ENCODE peak calls at places on chromosomes 5 and 9, in five cellular contexts. I is RWPE1, G is BJ, K is IMR-90, S is fibroblast of the aortic adventitia. E is an unnamed sample.

GRCh38 chr5:119191944-119192343 is 121.1 kb downstream of the DMXL1 start:
- DNase-seq in G (no peak), S (no peak), K (no peak), I (no peak), E (no peak)

GRCh38 chr5:67879619-67880357 is 335.8 kb upstream of the PIK3R1 start:
- DNase-seq in I (peak), S (peak), K (no peak), G (no peak), E (no peak)

GRCh38 chr9:135559606-135560005 is 1.9 kb upstream of the PAEP start:
- DNase-seq in I (no peak), K (no peak), S (no peak), G (no peak), E (no peak)

GRCh38 chr5:159961176-159961689 is 45.0 kb downstream of the ADRA1B start:
- DNase-seq in I (no peak), S (no peak), G (peak), K (no peak), E (no peak)

GRCh38 chr9:21989440-21990189 is 4.6 kb downstream of the CDKN2A start:
- DNase-seq in S (no peak), G (no peak), I (no peak), K (no peak), E (no peak)

GRCh38 chr5:145737578-145737977 is 97.6 kb downstream of the PRELID2 start:
- DNase-seq in I (no peak), G (no peak), K (no peak), S (no peak), E (no peak)

GRCh38 chr5:148482697-148483462 is 99.1 kb downstream of the FBXO38 start:
- DNase-seq in G (no peak), I (peak), K (peak), S (peak), E (peak)

GRCh38 chr5:122885891-122886290 is 40.5 kb downstream of the SNX24 start:
- DNase-seq in I (no peak), S (no peak), K (no peak), G (no peak), E (no peak)

GRCh38 chr5:115246361-115246991 is 16.2 kb downstream of the PGGT1B start:
- DNase-seq in G (no peak), K (peak), I (peak), S (peak), E (no peak)

GRCh38 chr5:7828269-7828668 is 22.7 kb downstream of the CFAP90 start:
- DNase-seq in K (no peak), S (no peak), I (no peak), G (no peak), E (no peak)

GRCh38 chr9:20898885-20899554 is 132.4 kb downstream of the HACD4 start:
- DNase-seq in I (peak), K (peak), G (no peak), S (peak), E (no peak)

DNA sequence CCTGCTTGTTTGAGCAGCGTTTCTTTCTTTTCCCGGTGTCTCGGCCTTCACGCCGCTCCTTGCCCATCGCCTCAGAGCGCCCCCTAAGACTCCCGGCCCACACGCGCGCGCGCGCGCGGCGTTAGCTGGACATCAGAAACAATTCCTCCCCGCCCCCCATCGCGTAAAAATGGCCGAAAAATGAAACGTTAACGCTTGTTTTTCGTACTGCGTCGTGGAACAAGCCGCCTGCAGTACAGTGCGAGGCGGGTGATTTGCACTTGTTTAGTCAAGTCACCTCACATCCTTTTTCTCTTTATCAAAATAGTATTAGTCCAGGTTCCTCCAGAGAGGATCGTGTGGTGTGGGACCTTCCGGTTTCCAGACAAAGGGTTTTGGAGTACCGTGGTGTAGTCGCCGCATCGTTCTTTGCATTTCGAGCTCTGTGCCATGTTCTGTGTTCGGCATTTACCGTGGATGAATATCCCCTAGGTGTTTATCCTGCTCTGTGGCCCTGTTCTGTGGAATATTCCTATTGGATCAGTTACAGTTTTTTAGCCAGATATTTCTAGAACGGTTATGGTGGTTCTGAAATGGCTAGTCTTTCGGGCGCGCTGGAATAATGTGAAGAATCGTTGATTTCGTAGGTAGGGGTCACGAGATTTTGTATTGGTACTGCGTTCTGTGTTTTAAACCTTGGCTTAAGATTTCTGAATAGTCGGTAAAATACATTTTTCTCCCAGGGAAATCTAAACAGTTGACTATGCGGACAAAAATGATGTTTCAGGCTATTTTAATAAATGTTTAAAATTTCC is 1.0 kb downstream of the MATR3 start:
- DNase-seq in S (peak), I (peak), K (peak), G (no peak), E (peak)
- TF ChIP-seq CTCF in S (peak), I (no peak), K (peak), G (peak), E (peak)

GRCh38 chr5:38290028-38290653 is 31.8 kb downstream of the EGFLAM start:
- DNase-seq in S (no peak), G (no peak), K (no peak), I (no peak), E (no peak)

GRCh38 chr5:38287124-38287523 is 28.8 kb downstream of the EGFLAM start:
- DNase-seq in K (no peak), G (no peak), S (no peak), I (no peak), E (no peak)

GRCh38 chr5:38291355-38291754 is 33.0 kb downstream of the EGFLAM start:
- DNase-seq in G (no peak), I (peak), S (no peak), K (no peak), E (no peak)

GRCh38 chr5:38289457-38289856 is 31.1 kb downstream of the EGFLAM start:
- DNase-seq in K (no peak), S (no peak), I (no peak), G (no peak), E (no peak)

DNA sequence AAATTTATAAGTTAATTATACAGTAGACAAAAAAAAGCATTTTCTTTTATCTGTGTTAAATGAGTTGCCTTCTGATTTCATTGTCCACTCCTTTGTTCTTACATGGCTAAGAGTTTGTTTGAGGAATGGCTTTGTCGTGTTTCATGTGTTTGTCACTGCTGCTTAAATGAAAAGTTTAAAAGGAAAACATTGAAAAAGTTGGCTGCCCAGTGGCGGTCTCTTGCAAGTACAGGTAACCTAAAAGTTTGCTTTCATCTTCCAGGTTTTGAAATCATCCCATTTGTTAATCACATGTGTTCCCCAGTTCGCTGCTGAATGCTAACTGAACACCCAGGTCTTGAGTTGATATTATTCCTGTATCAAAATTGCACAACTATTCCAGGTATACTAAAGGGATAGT is 33.9 kb downstream of the EGFLAM start:
- DNase-seq in K (no peak), G (no peak), S (no peak), I (no peak), E (no peak)
- TF ChIP-seq CTCF in K (no peak), G (no peak), S (no peak), I (no peak), E (no peak)

GRCh38 chr5:181153814-181154213 is 6.4 kb downstream of the OR2V2 start:
- DNase-seq in I (no peak), K (no peak), G (no peak), S (no peak), E (no peak)

GRCh38 chr5:181159286-181160143 is 12.1 kb downstream of the OR2V2 start:
- DNase-seq in S (peak), K (peak), I (peak), G (no peak), E (peak)

GRCh38 chr5:181160144-181160754 is 12.9 kb downstream of the OR2V2 start:
- DNase-seq in S (peak), G (no peak), K (peak), I (peak), E (no peak)

GRCh38 chr5:181158869-181159268 is 11.5 kb downstream of the OR2V2 start:
- DNase-seq in S (no peak), I (no peak), K (no peak), G (no peak), E (no peak)

GRCh38 chr5:181156758-181157157 is 9.4 kb downstream of the OR2V2 start:
- DNase-seq in G (no peak), K (no peak), I (no peak), S (no peak), E (no peak)
- TF ChIP-seq CTCF in G (no peak), K (no peak), I (no peak), S (no peak), E (no peak)

GRCh38 chr9:124218438-124219289 is 39.1 kb upstream of the NEK6 start:
- DNase-seq in S (peak), K (peak), G (no peak), I (peak), E (no peak)
- TF ChIP-seq CTCF in S (no peak), K (no peak), G (peak), I (no peak), E (no peak)

DNA sequence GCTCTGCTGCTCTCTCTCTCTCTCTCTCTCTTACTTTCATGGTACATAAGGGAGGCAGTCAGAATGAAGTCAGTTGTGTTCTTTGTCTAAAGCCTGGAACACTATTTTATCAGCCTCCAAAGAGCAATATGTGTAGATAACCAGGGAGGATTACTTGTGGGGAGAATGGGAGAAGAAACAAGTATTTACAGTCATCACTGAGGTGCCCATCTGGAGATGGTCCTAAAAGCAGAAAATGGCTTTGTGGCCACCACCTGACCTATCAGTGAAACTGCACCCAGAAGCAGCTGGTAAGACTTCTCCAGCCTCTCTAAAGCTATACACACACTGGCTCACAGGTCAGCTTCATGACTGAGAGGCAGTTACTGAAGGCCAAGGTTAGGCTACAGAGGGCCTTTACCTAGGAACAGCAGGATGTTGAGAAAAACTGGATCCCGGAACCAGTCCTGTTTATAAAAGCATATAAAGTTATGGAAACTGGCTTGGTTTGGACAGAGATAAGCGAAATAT is 75.1 kb downstream of the MRPS27 start:
- DNase-seq in I (peak), G (no peak), S (peak), K (peak), E (no peak)
- TF ChIP-seq CTCF in I (peak), G (peak), S (peak), K (peak), E (peak)

DNA sequence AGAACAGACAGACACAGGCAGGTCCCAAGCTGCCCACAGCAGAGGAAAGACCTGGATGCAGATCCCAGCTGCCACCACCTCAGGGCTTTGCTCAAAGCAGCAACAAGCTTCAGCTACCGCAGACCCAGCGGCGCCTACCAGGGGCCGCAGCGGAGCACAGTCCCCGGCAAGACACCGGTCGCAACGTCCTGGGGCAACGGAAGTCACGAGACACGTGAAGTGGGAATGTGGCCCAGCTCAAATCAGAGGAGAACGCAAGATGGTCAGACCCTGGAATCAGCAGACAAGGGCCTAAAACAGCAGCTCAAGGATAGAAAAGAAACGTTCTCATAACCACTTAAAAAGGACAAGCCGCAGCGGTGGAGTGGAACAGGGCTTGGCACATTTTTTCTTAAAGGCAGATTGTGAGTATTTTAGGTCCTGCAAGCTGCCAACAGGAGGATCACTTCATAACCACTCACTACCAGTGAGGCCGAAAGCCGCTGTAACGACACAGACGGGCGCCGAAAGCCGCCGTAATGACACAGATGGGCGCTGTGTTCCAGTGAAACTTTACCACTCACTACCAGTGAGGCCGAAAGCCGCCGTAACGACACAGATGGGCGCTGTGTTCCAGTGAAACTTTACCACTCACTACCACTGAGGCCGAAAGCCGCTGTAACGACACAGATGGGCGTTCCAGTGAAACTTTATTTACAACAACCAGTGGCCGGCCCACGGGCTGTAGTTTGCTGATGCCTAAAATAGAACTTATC is 21.7 kb downstream of the SLC9A3 start:
- DNase-seq in I (no peak), K (no peak), S (no peak), G (no peak), E (no peak)
- TF ChIP-seq CTCF in I (no peak), K (no peak), S (no peak), G (no peak), E (no peak)

DNA sequence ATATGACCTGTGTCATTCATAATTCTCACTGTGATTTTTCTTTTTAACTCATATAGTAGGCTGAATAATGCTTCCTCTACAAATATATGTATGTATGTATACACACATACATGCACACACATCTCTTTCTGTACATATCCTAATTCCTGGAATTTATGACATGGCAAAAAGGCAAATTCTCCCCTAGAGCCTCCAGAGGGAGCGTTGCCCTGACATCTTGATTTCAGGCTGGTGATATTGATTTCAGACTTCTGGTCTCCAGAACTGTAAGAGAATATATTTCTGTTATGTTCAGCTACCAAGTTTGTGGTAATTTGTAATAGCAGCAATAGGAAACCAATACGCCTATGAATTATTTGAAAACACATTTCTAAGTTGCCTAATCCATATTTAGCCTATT is 166.6 kb upstream of the GAS1 start:
- DNase-seq in G (no peak), K (no peak), I (no peak), S (no peak), E (no peak)
- TF ChIP-seq CTCF in G (no peak), K (no peak), I (no peak), S (no peak), E (peak)

DNA sequence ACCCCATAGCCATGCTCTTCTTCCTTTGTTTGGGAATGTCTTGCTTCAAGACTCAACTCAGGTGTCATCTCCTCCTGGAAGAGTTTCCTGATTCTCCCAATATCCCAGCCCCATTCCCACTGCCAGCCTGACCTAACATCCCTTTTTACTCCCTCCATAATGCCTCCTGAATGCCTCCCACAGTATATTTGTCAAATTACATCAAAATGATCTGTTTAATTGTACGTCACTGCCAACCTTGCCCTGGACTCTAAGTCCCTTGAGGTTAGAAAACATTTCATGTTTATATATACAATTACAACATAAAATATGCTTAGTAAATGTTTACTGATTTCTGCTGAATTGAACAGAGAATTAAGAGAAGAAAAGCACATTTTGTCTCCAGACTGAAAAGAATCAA is 301.6 kb upstream of the PDE4D start:
- DNase-seq in I (no peak), K (no peak), S (no peak), G (no peak), E (no peak)
- TF ChIP-seq CTCF in I (no peak), K (no peak), S (no peak), G (no peak), E (no peak)